ENCODE peak calls at places on chromosomes 2 and 18, in seven cellular contexts. One of them, this sample, is unnamed.

GRCh38 chr18:37435150-37435872 is 130.3 kb downstream of the CELF4 start:
- DNase-seq in AG10803: no peak
- DNase-seq in GM12865: no peak
- DNase-seq in lower leg skin: no peak
- DNase-seq in K562: no peak
- DNase-seq in cardiac muscle cell: no peak
- DNase-seq in foreskin fibroblast: no peak
- DNase-seq in this sample: no peak

GRCh38 chr2:27212626-27213471 is 781 bp upstream of the SLC5A6 start:
- DNase-seq in AG10803: peak
- DNase-seq in GM12865: peak
- DNase-seq in lower leg skin: no peak
- DNase-seq in K562: peak
- DNase-seq in cardiac muscle cell: peak
- DNase-seq in foreskin fibroblast: peak
- DNase-seq in this sample: no peak

GRCh38 chr2:11022874-11023273 is 111.1 kb downstream of the KCNF1 start:
- DNase-seq in AG10803: no peak
- DNase-seq in GM12865: no peak
- DNase-seq in lower leg skin: no peak
- DNase-seq in K562: no peak
- DNase-seq in cardiac muscle cell: no peak
- DNase-seq in foreskin fibroblast: no peak
- DNase-seq in this sample: no peak

GRCh38 chr2:241706539-241706938 is 4.7 kb downstream of the ING5 start:
- DNase-seq in AG10803: no peak
- DNase-seq in GM12865: no peak
- DNase-seq in lower leg skin: no peak
- DNase-seq in K562: no peak
- DNase-seq in cardiac muscle cell: no peak
- DNase-seq in foreskin fibroblast: no peak
- DNase-seq in this sample: no peak

GRCh38 chr2:18784245-18784644 is 194.9 kb upstream of the NT5C1B start:
- DNase-seq in AG10803: no peak
- DNase-seq in GM12865: no peak
- DNase-seq in lower leg skin: no peak
- DNase-seq in K562: no peak
- DNase-seq in cardiac muscle cell: no peak
- DNase-seq in foreskin fibroblast: no peak
- DNase-seq in this sample: no peak

GRCh38 chr2:10501521-10501961 is 53.4 kb upstream of the ODC1 start:
- DNase-seq in AG10803: no peak
- DNase-seq in GM12865: no peak
- DNase-seq in lower leg skin: peak
- DNase-seq in K562: no peak
- DNase-seq in cardiac muscle cell: no peak
- DNase-seq in foreskin fibroblast: no peak
- DNase-seq in this sample: no peak

GRCh38 chr2:3487028-3487425 is 32.3 kb downstream of the ADI1 start:
- DNase-seq in AG10803: no peak
- DNase-seq in GM12865: no peak
- DNase-seq in lower leg skin: no peak
- DNase-seq in K562: no peak
- DNase-seq in cardiac muscle cell: no peak
- DNase-seq in foreskin fibroblast: no peak
- DNase-seq in this sample: no peak

GRCh38 chr18:33830210-33830609 is 252.2 kb downstream of the ASXL3 start:
- DNase-seq in AG10803: no peak
- DNase-seq in GM12865: no peak
- DNase-seq in lower leg skin: no peak
- DNase-seq in K562: no peak
- DNase-seq in cardiac muscle cell: no peak
- DNase-seq in foreskin fibroblast: no peak
- DNase-seq in this sample: no peak

GRCh38 chr18:49024808-49025361 is 74.1 kb upstream of the SMAD7 start:
- DNase-seq in AG10803: no peak
- DNase-seq in GM12865: no peak
- DNase-seq in lower leg skin: peak
- DNase-seq in K562: no peak
- DNase-seq in cardiac muscle cell: no peak
- DNase-seq in foreskin fibroblast: no peak
- DNase-seq in this sample: no peak

GRCh38 chr2:191150121-191150450 is 708 bp downstream of the STAT4 start:
- DNase-seq in AG10803: no peak
- DNase-seq in GM12865: no peak
- DNase-seq in lower leg skin: no peak
- DNase-seq in K562: no peak
- DNase-seq in cardiac muscle cell: no peak
- DNase-seq in foreskin fibroblast: peak
- DNase-seq in this sample: no peak
- H3K4me3 ChIP-seq in AG10803: peak
- H3K4me3 ChIP-seq in GM12865: peak
- H3K4me3 ChIP-seq in lower leg skin: peak
- H3K4me3 ChIP-seq in K562: no peak
- H3K4me3 ChIP-seq in cardiac muscle cell: peak
- H3K4me3 ChIP-seq in foreskin fibroblast: peak
- H3K4me3 ChIP-seq in this sample: peak

GRCh38 chr2:186032337-186032736 is 293.7 kb downstream of the FSIP2 start:
- DNase-seq in AG10803: no peak
- DNase-seq in GM12865: no peak
- DNase-seq in lower leg skin: no peak
- DNase-seq in K562: no peak
- DNase-seq in cardiac muscle cell: no peak
- DNase-seq in foreskin fibroblast: no peak
- DNase-seq in this sample: no peak
- TF ChIP-seq CTCF in AG10803: no peak
- TF ChIP-seq CTCF in GM12865: no peak
- TF ChIP-seq CTCF in lower leg skin: no peak
- TF ChIP-seq CTCF in K562: no peak
- TF ChIP-seq CTCF in cardiac muscle cell: no peak
- TF ChIP-seq CTCF in foreskin fibroblast: no peak
- TF ChIP-seq CTCF in this sample: no peak

GRCh38 chr2:160295519-160296231 is 95.6 kb upstream of the ITGB6 start:
- DNase-seq in AG10803: no peak
- DNase-seq in GM12865: no peak
- DNase-seq in lower leg skin: no peak
- DNase-seq in K562: no peak
- DNase-seq in cardiac muscle cell: no peak
- DNase-seq in foreskin fibroblast: no peak
- DNase-seq in this sample: no peak

GRCh38 chr2:160293401-160293911 is 93.4 kb upstream of the ITGB6 start:
- DNase-seq in AG10803: peak
- DNase-seq in GM12865: no peak
- DNase-seq in lower leg skin: peak
- DNase-seq in K562: no peak
- DNase-seq in cardiac muscle cell: no peak
- DNase-seq in foreskin fibroblast: peak
- DNase-seq in this sample: no peak

GRCh38 chr2:160292225-160292624 is 92.2 kb upstream of the ITGB6 start:
- DNase-seq in AG10803: no peak
- DNase-seq in GM12865: no peak
- DNase-seq in lower leg skin: no peak
- DNase-seq in K562: no peak
- DNase-seq in cardiac muscle cell: no peak
- DNase-seq in foreskin fibroblast: peak
- DNase-seq in this sample: no peak

GRCh38 chr2:160294889-160295288 is 94.8 kb upstream of the ITGB6 start:
- DNase-seq in AG10803: no peak
- DNase-seq in GM12865: no peak
- DNase-seq in lower leg skin: no peak
- DNase-seq in K562: no peak
- DNase-seq in cardiac muscle cell: no peak
- DNase-seq in foreskin fibroblast: no peak
- DNase-seq in this sample: no peak

DNA sequence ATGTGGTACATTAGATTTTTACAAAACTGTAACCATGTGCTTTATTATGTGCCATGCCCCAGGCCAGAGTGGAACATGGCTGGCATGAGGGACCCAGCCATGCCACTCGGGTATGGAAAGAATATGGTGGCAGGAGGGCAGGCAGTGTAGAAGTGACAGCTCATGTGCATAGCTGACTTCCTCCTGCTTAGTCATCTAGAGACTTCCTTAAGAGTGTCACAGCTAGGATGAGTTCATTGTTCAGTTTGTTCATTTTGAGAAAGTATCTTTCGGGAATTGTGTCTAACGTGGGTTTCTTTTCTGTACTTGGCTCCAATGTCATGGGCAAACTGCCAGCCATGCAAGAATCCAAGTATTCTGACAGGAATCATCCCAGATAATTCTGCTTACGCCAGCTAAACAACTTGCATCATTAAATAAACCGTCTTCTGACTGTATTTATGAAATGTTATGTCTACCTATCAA is 94.3 kb upstream of the ITGB6 start:
- DNase-seq in AG10803: peak
- DNase-seq in GM12865: peak
- DNase-seq in lower leg skin: peak
- DNase-seq in K562: no peak
- DNase-seq in cardiac muscle cell: no peak
- DNase-seq in foreskin fibroblast: peak
- DNase-seq in this sample: no peak
- H3K4me3 ChIP-seq in AG10803: no peak
- H3K4me3 ChIP-seq in GM12865: no peak
- H3K4me3 ChIP-seq in lower leg skin: no peak
- H3K4me3 ChIP-seq in K562: no peak
- H3K4me3 ChIP-seq in cardiac muscle cell: no peak
- H3K4me3 ChIP-seq in foreskin fibroblast: no peak
- H3K4me3 ChIP-seq in this sample: no peak

GRCh38 chr18:80037300-80037699 is 3.1 kb downstream of the RBFA start:
- DNase-seq in AG10803: no peak
- DNase-seq in GM12865: no peak
- DNase-seq in lower leg skin: no peak
- DNase-seq in K562: no peak
- DNase-seq in cardiac muscle cell: no peak
- DNase-seq in foreskin fibroblast: no peak
- DNase-seq in this sample: no peak

GRCh38 chr18:80034068-80034851 is at the start of gene RBFA:
- DNase-seq in AG10803: peak
- DNase-seq in GM12865: peak
- DNase-seq in lower leg skin: peak
- DNase-seq in K562: peak
- DNase-seq in cardiac muscle cell: no peak
- DNase-seq in foreskin fibroblast: peak
- DNase-seq in this sample: peak

GRCh38 chr18:80035997-80036396 is 1.8 kb downstream of the RBFA start:
- DNase-seq in AG10803: no peak
- DNase-seq in GM12865: no peak
- DNase-seq in lower leg skin: no peak
- DNase-seq in K562: peak
- DNase-seq in cardiac muscle cell: no peak
- DNase-seq in foreskin fibroblast: no peak
- DNase-seq in this sample: no peak

GRCh38 chr18:80033181-80034067 is 810 bp upstream of the RBFA start:
- DNase-seq in AG10803: peak
- DNase-seq in GM12865: no peak
- DNase-seq in lower leg skin: peak
- DNase-seq in K562: no peak
- DNase-seq in cardiac muscle cell: peak
- DNase-seq in foreskin fibroblast: no peak
- DNase-seq in this sample: peak

DNA sequence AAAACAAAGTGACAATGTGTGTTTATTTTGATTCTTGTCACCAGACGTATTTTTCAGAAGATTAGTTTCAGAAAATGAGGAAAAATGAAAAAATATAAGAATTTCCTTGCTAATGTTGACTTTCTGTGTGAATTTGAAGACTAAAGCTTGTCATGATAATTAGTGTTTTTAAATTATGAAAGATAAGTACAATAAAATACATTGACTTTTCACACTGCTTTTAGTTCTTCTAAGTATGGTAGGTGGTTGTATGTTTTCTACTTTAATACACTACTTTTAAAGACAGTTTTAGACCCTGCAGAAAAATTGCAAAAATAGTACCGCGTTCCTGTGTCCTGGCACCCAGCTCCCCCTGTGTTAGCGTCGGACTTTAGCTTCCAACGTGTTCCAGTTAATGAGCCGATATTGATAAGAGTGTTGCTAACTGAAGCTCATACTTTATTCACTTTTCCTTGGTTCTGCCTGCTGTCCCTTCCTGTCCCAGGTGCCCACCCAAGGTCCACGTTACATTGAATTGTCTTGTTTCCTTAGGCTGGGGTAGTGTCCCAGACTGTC is 695 bp downstream of the RBFA start:
- DNase-seq in AG10803: no peak
- DNase-seq in GM12865: no peak
- DNase-seq in lower leg skin: no peak
- DNase-seq in K562: no peak
- DNase-seq in cardiac muscle cell: no peak
- DNase-seq in foreskin fibroblast: peak
- DNase-seq in this sample: no peak
- TF ChIP-seq CTCF in AG10803: no peak
- TF ChIP-seq CTCF in GM12865: no peak
- TF ChIP-seq CTCF in lower leg skin: no peak
- TF ChIP-seq CTCF in K562: no peak
- TF ChIP-seq CTCF in cardiac muscle cell: no peak
- TF ChIP-seq CTCF in foreskin fibroblast: no peak
- TF ChIP-seq CTCF in this sample: no peak

GRCh38 chr2:132416996-132417395 is 391 bp downstream of the GPR39 start:
- DNase-seq in AG10803: no peak
- DNase-seq in GM12865: no peak
- DNase-seq in lower leg skin: no peak
- DNase-seq in K562: no peak
- DNase-seq in cardiac muscle cell: no peak
- DNase-seq in foreskin fibroblast: no peak
- DNase-seq in this sample: no peak

GRCh38 chr2:132417430-132418035 is 928 bp downstream of the GPR39 start:
- DNase-seq in AG10803: no peak
- DNase-seq in GM12865: no peak
- DNase-seq in lower leg skin: no peak
- DNase-seq in K562: no peak
- DNase-seq in cardiac muscle cell: no peak
- DNase-seq in foreskin fibroblast: no peak
- DNase-seq in this sample: no peak

GRCh38 chr2:132412021-132412420 is 4.6 kb upstream of the GPR39 start:
- DNase-seq in AG10803: no peak
- DNase-seq in GM12865: no peak
- DNase-seq in lower leg skin: no peak
- DNase-seq in K562: no peak
- DNase-seq in cardiac muscle cell: no peak
- DNase-seq in foreskin fibroblast: no peak
- DNase-seq in this sample: no peak

GRCh38 chr2:132416080-132416911 is at the start of gene GPR39:
- DNase-seq in AG10803: peak
- DNase-seq in GM12865: no peak
- DNase-seq in lower leg skin: peak
- DNase-seq in K562: peak
- DNase-seq in cardiac muscle cell: peak
- DNase-seq in foreskin fibroblast: peak
- DNase-seq in this sample: no peak

GRCh38 chr2:132415256-132416079 is 1.1 kb upstream of the GPR39 start:
- DNase-seq in AG10803: peak
- DNase-seq in GM12865: no peak
- DNase-seq in lower leg skin: no peak
- DNase-seq in K562: no peak
- DNase-seq in cardiac muscle cell: no peak
- DNase-seq in foreskin fibroblast: peak
- DNase-seq in this sample: no peak
- H3K4me3 ChIP-seq in AG10803: peak
- H3K4me3 ChIP-seq in GM12865: no peak
- H3K4me3 ChIP-seq in lower leg skin: peak
- H3K4me3 ChIP-seq in K562: no peak
- H3K4me3 ChIP-seq in cardiac muscle cell: peak
- H3K4me3 ChIP-seq in foreskin fibroblast: peak
- H3K4me3 ChIP-seq in this sample: no peak